ENCODE peak calls at places on chromosomes 3 and 15, in ten cellular contexts. H is NT2/D1; G is endothelial cell; I is activated naive CD4-positive, alpha-beta T cell treated with Interleukin-2 at 50 U/mL for 16 hours; F is NCI-H446; D is LoVo; Y is NCI-H2081; M is EL; Z is B cell; V is body of pancreas. K is an unnamed sample.

GRCh38 chr3:147216143-147216673 is 190.1 kb downstream of the ZIC4 start:
- DNase-seq in F (no peak), M (no peak), I (no peak), D (no peak), H (no peak), Y (no peak), V (no peak), Z (no peak), G (no peak), K (no peak)

GRCh38 chr15:59444980-59445500 is 7.1 kb downstream of the FAM81A start:
- DNase-seq in G (no peak), M (no peak), V (no peak), I (no peak), F (no peak), D (no peak), H (no peak), Y (no peak), Z (no peak), K (no peak)

GRCh38 chr3:129001101-129001816 is at the start of gene EFCC1:
- DNase-seq in I (no peak), M (peak), H (no peak), D (no peak), Y (no peak), Z (no peak), V (peak), F (no peak), G (peak), K (no peak)

GRCh38 chr3:52783211-52783555 is 5.8 kb downstream of the ITIH1 start:
- DNase-seq in I (no peak), M (no peak), F (no peak), Y (no peak), G (no peak), H (no peak), Z (no peak), V (no peak), D (no peak), K (no peak)

GRCh38 chr3:38257583-38257982 is 8.0 kb upstream of the SLC22A13 start:
- DNase-seq in M (no peak), G (no peak), F (no peak), V (no peak), D (no peak), I (no peak), Y (no peak), Z (no peak), H (no peak), K (no peak)

GRCh38 chr15:32838338-32838737 is 120.5 kb downstream of the GREM1 start:
- DNase-seq in V (no peak), H (no peak), G (no peak), Y (peak), M (no peak), F (no peak), Z (no peak), D (no peak), I (no peak), K (no peak)

GRCh38 chr3:77319711-77320110 is 279.8 kb downstream of the ROBO2 start:
- DNase-seq in V (no peak), Y (peak), G (peak), M (no peak), H (no peak), F (no peak), Z (no peak), D (no peak), I (no peak), K (peak)

GRCh38 chr15:80856400-80856799 is 77.2 kb downstream of the CEMIP start:
- DNase-seq in Z (no peak), H (no peak), I (no peak), Y (peak), G (no peak), V (no peak), F (no peak), D (peak), M (no peak), K (no peak)

GRCh38 chr3:168968611-168969010 is 694.9 kb downstream of the MECOM start:
- DNase-seq in D (no peak), V (no peak), M (no peak), Y (no peak), G (no peak), H (no peak), I (no peak), Z (no peak), F (no peak), K (no peak)